ENCODE peak calls at places on chromosomes 13 and 19, in five cellular contexts. V, H, P, S and K are unnamed samples.

GRCh38 chr13:46866150-46866549 is 30.7 kb downstream of the HTR2A start:
- DNase-seq in V (peak), H (no peak), P (peak), S (no peak), K (peak)

GRCh38 chr19:17779281-17779930 is 15.5 kb upstream of the B3GNT3 start:
- DNase-seq in V (peak), H (peak), P (no peak), S (no peak), K (peak)

GRCh38 chr19:28170066-28170465 is 1042.9 kb downstream of the UQCRFS1 start:
- DNase-seq in V (no peak), H (no peak), P (no peak), S (no peak), K (no peak)

GRCh38 chr13:66347718-66348117 is 882.4 kb downstream of the PCDH9 start:
- DNase-seq in V (no peak), H (no peak), P (no peak), S (no peak), K (no peak)

GRCh38 chr19:11196406-11197287 is 698 bp downstream of the KANK2 start:
- DNase-seq in V (peak), H (peak), P (no peak), S (no peak), K (no peak)

GRCh38 chr19:55086730-55087541 is 11.3 kb downstream of the EPS8L1 start:
- DNase-seq in V (no peak), H (peak), P (no peak), S (no peak), K (peak)

GRCh38 chr13:71290963-71291937 is 575.8 kb downstream of the DACH1 start:
- DNase-seq in V (no peak), H (no peak), P (peak), S (peak), K (no peak)

GRCh38 chr13:97468331-97468730 is 34.4 kb downstream of the RAP2A start:
- DNase-seq in V (no peak), H (no peak), P (peak), S (no peak), K (no peak)

GRCh38 chr19:38559428-38560401 is 58.0 kb downstream of the MAP4K1 start:
- DNase-seq in V (no peak), H (no peak), P (no peak), S (peak), K (no peak)

GRCh38 chr19:38417544-38418506 is 8.2 kb downstream of the RASGRP4 start:
- DNase-seq in V (no peak), H (peak), P (no peak), S (no peak), K (no peak)

GRCh38 chr19:18060472-18060871 is 26.3 kb downstream of the IL12RB1 start:
- DNase-seq in V (no peak), H (no peak), P (no peak), S (no peak), K (no peak)

GRCh38 chr13:27774169-27774568 is 18.1 kb upstream of the GSX1 start:
- DNase-seq in V (no peak), H (no peak), P (no peak), S (no peak), K (no peak)

GRCh38 chr13:29937836-29938235 is 87.4 kb upstream of the UBL3 start:
- DNase-seq in V (no peak), H (no peak), P (no peak), S (no peak), K (no peak)

GRCh38 chr19:11964496-11964857 is 363 bp upstream of the ZNF763 start:
- DNase-seq in V (no peak), H (no peak), P (peak), S (no peak), K (no peak)

GRCh38 chr13:74131206-74131605 is 3.0 kb downstream of the KLF12 start:
- DNase-seq in V (no peak), H (no peak), P (peak), S (no peak), K (no peak)

GRCh38 chr13:42275098-42275471 is 3.1 kb downstream of the AKAP11 start:
- DNase-seq in V (no peak), H (no peak), P (no peak), S (peak), K (no peak)

GRCh38 chr13:105474983-105475382 is 1060.5 kb downstream of the EFNB2 start:
- DNase-seq in V (no peak), H (no peak), P (no peak), S (no peak), K (peak)

GRCh38 chr19:31356587-31357314 is 7.5 kb upstream of the TSHZ3 start:
- DNase-seq in V (peak), H (peak), P (no peak), S (no peak), K (no peak)

GRCh38 chr13:42696191-42696590 is 85.2 kb upstream of the FAM216B start:
- DNase-seq in V (no peak), H (no peak), P (no peak), S (no peak), K (no peak)

GRCh38 chr19:40640744-40641143 is 39.6 kb downstream of the LTBP4 start:
- DNase-seq in V (no peak), H (no peak), P (no peak), S (no peak), K (no peak)

GRCh38 chr19:47134533-47134932 is 3.9 kb downstream of the SAE1 start:
- DNase-seq in V (no peak), H (no peak), P (no peak), S (no peak), K (no peak)

GRCh38 chr19:18090545-18091216 is 3.9 kb upstream of the IL12RB1 start:
- DNase-seq in V (no peak), H (no peak), P (no peak), S (no peak), K (no peak)

GRCh38 chr13:48775285-48775684 is 121.6 kb downstream of the CYSLTR2 start:
- DNase-seq in V (no peak), H (no peak), P (no peak), S (no peak), K (no peak)

GRCh38 chr13:37429976-37430375 is 168.6 kb downstream of the POSTN start:
- DNase-seq in V (no peak), H (no peak), P (no peak), S (no peak), K (no peak)

GRCh38 chr19:17555929-17556813 is 722 bp downstream of the COLGALT1 start:
- DNase-seq in V (no peak), H (peak), P (no peak), S (no peak), K (no peak)

GRCh38 chr13:46232281-46232680 is 20.6 kb downstream of the LRRC63 start:
- DNase-seq in V (no peak), H (no peak), P (no peak), S (no peak), K (no peak)

GRCh38 chr19:21092107-21092506 is 10.1 kb downstream of the ZNF714 start:
- DNase-seq in V (no peak), H (no peak), P (peak), S (no peak), K (no peak)

GRCh38 chr19:44512326-44513298 is 12.3 kb upstream of the ZNF180 start:
- DNase-seq in V (peak), H (peak), P (peak), S (no peak), K (peak)

GRCh38 chr19:2282062-2282861 is at the start of gene PEAK3:
- DNase-seq in V (no peak), H (peak), P (no peak), S (no peak), K (no peak)
- TF ChIP-seq SUZ12 in V (no peak), H (no peak), P (no peak), S (no peak), K (no peak)

DNA sequence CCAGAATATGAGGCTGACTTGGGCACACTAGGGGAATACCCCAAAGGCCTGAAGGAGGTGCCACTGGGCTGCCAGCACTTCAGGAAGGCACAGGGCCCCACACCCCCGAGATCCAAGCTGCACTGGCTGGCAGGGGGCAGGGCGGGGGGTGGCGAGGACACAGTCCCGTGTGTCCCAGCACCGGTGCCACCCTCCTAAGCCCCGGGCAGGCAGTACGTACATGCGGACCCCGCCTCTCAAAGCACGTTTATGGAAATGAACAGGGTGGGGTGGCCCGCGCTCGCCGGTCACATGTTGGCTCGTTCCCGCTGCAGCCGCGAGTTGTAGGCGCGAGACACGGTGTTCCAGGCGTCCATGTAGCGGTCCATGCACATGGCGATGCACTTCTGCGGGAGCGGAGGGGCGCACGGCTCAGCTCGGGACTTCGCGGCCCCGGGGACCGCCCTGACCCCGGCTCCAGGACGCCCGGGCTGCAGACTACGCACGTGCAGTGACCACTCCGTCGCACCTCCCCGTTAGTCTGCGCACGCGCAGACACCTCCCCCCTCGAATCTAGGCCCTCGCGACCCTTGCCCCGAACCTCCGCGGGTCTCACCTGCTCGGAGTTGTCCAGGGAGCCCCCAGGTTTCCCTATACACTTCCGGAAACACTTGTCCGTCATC is 594 bp downstream of the TIMM13 start:
- DNase-seq in V (peak), H (peak), P (peak), S (no peak), K (no peak)
- TF ChIP-seq SUZ12 in V (no peak), H (no peak), P (no peak), S (no peak), K (no peak)

DNA sequence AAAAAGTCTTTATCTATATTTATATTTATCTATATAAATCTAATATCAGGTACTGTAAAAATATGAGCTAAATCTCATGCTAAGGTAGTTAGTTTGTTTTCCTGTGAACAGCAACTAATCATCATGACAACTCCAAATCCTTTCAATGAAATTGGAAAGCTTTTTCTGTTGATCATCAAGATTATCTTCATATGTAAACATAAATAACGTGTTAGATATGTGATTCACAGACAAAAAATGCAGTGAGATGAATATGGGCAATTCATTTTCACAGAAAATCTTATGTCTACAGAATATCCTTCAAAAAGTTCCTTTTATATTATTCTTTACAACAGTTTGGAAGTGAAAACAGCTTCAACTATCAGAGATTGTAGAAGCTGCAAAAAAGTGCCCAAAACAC is 41.7 kb upstream of the EEF1AKMT1 start:
- DNase-seq in V (no peak), H (no peak), P (no peak), S (no peak), K (no peak)
- TF ChIP-seq SUZ12 in V (no peak), H (no peak), P (no peak), S (no peak), K (no peak)

GRCh38 chr13:50535050-50535449 is 308.4 kb downstream of the DLEU7 start:
- DNase-seq in V (no peak), H (no peak), P (no peak), S (no peak), K (no peak)

GRCh38 chr13:50527612-50528509 is 315.6 kb downstream of the DLEU7 start:
- DNase-seq in V (no peak), H (no peak), P (no peak), S (no peak), K (no peak)

GRCh38 chr13:50529154-50529882 is 314.2 kb downstream of the DLEU7 start:
- DNase-seq in V (peak), H (no peak), P (no peak), S (no peak), K (no peak)

GRCh38 chr13:50537029-50537428 is 306.5 kb downstream of the DLEU7 start:
- DNase-seq in V (no peak), H (no peak), P (no peak), S (no peak), K (no peak)

DNA sequence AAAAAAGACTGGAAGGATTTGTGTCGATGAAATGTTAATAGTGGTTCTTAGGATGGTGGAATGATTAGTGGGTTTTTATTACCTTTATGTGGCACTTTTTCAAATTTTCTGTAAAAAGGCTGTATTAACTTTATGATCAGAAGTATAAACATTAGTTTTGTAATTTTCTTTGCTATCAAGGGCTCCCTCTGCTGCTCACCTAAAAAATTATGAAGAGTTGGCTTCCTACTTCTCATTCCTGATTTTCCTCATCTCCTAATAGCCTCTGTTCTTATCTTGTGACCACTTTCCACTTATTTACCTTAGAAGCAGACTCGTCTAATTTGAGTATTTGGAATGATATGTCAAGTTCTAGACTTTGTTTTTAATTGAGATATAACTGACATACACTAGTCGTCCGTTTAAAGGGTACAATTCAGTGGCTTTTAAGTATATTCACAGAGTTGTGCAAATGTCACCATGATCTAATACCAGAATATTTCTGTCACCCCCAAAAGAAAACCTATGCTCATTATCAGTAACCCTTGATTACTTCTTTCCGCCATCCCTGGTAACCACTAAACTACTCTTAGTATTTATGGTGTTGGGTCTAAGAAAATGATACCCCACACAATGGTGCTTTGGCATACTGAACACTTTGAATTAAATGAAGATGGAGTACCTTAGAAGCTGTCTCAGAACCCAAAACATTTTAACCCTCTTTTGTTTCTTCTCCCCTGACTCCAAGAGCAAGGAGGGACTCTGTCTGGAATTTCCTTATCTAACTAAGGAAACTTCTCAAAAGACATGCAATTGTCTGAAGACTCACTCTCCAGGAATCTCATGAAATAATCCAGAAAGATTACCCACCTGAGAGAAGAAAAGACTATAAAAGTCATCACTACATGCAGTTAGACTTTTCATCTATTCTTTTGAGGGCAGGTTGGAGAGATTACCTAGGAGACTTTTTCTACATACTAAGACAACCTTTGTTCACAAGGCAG is 311.3 kb downstream of the DLEU7 start:
- DNase-seq in V (no peak), H (no peak), P (no peak), S (no peak), K (no peak)
- TF ChIP-seq SUZ12 in V (no peak), H (no peak), P (no peak), S (no peak), K (no peak)

GRCh38 chr19:42528354-42529247 is at the start of gene CEACAM1:
- DNase-seq in V (no peak), H (peak), P (peak), S (no peak), K (no peak)
- TF ChIP-seq SUZ12 in V (no peak), H (no peak), P (no peak), S (no peak), K (no peak)

GRCh38 chr13:87274209-87274819 is 396.9 kb upstream of the SLITRK5 start:
- DNase-seq in V (peak), H (peak), P (peak), S (no peak), K (peak)

GRCh38 chr13:87280139-87280538 is 391.0 kb upstream of the SLITRK5 start:
- DNase-seq in V (peak), H (no peak), P (no peak), S (no peak), K (no peak)
- TF ChIP-seq SUZ12 in V (no peak), H (no peak), P (no peak), S (no peak), K (no peak)